ENCODE peak calls at places on chromosomes 12 and 14, in eight cellular contexts. One of them, this sample, is unnamed.

GRCh38 chr12:20404576-20405346 is 36.4 kb downstream of the PDE3A start:
- DNase-seq in SHP77: no peak
- DNase-seq in stimulated activated CD8-positive, alpha-beta memory T cell treated with anti-CD3 and anti-CD28 coated beads, Interleukin-7, amount 100 ng/mL, for 4 hours: no peak
- DNase-seq in glutamatergic neuron: no peak
- DNase-seq in mucosa of descending colon: no peak
- DNase-seq in anterior cingulate cortex: no peak
- DNase-seq in NCI-H1694 treated with DMSO at 0.1 percent for 48 hours: no peak
- DNase-seq in central memory CD8-positive, alpha-beta T cell: no peak
- DNase-seq in this sample: no peak

GRCh38 chr12:48947727-48948126 is 9.6 kb downstream of the ARF3 start:
- DNase-seq in mucosa of descending colon: no peak
- DNase-seq in SHP77: no peak
- DNase-seq in stimulated activated CD8-positive, alpha-beta memory T cell treated with anti-CD3 and anti-CD28 coated beads, Interleukin-7, amount 100 ng/mL, for 4 hours: no peak
- DNase-seq in central memory CD8-positive, alpha-beta T cell: no peak
- DNase-seq in glutamatergic neuron: no peak
- DNase-seq in anterior cingulate cortex: no peak
- DNase-seq in NCI-H1694 treated with DMSO at 0.1 percent for 48 hours: no peak
- DNase-seq in this sample: no peak

GRCh38 chr14:77580964-77581505 is 35.4 kb downstream of the SPTLC2 start:
- DNase-seq in central memory CD8-positive, alpha-beta T cell: no peak
- DNase-seq in glutamatergic neuron: no peak
- DNase-seq in anterior cingulate cortex: no peak
- DNase-seq in stimulated activated CD8-positive, alpha-beta memory T cell treated with anti-CD3 and anti-CD28 coated beads, Interleukin-7, amount 100 ng/mL, for 4 hours: no peak
- DNase-seq in mucosa of descending colon: no peak
- DNase-seq in SHP77: no peak
- DNase-seq in NCI-H1694 treated with DMSO at 0.1 percent for 48 hours: peak
- DNase-seq in this sample: peak

GRCh38 chr12:103530352-103530751 is 34.6 kb upstream of the C12orf42 start:
- DNase-seq in central memory CD8-positive, alpha-beta T cell: no peak
- DNase-seq in NCI-H1694 treated with DMSO at 0.1 percent for 48 hours: peak
- DNase-seq in SHP77: no peak
- DNase-seq in glutamatergic neuron: no peak
- DNase-seq in mucosa of descending colon: no peak
- DNase-seq in stimulated activated CD8-positive, alpha-beta memory T cell treated with anti-CD3 and anti-CD28 coated beads, Interleukin-7, amount 100 ng/mL, for 4 hours: no peak
- DNase-seq in anterior cingulate cortex: no peak
- DNase-seq in this sample: no peak

GRCh38 chr14:72909163-72909562 is 15.3 kb upstream of the DPF3 start:
- DNase-seq in SHP77: no peak
- DNase-seq in NCI-H1694 treated with DMSO at 0.1 percent for 48 hours: no peak
- DNase-seq in glutamatergic neuron: no peak
- DNase-seq in central memory CD8-positive, alpha-beta T cell: no peak
- DNase-seq in anterior cingulate cortex: no peak
- DNase-seq in stimulated activated CD8-positive, alpha-beta memory T cell treated with anti-CD3 and anti-CD28 coated beads, Interleukin-7, amount 100 ng/mL, for 4 hours: no peak
- DNase-seq in mucosa of descending colon: no peak
- DNase-seq in this sample: peak

GRCh38 chr12:77049767-77050353 is 15.5 kb downstream of the E2F7 start:
- DNase-seq in central memory CD8-positive, alpha-beta T cell: no peak
- DNase-seq in NCI-H1694 treated with DMSO at 0.1 percent for 48 hours: peak
- DNase-seq in stimulated activated CD8-positive, alpha-beta memory T cell treated with anti-CD3 and anti-CD28 coated beads, Interleukin-7, amount 100 ng/mL, for 4 hours: no peak
- DNase-seq in glutamatergic neuron: no peak
- DNase-seq in mucosa of descending colon: no peak
- DNase-seq in anterior cingulate cortex: no peak
- DNase-seq in SHP77: peak
- DNase-seq in this sample: peak

GRCh38 chr14:75273272-75274044 is 5.2 kb upstream of the FOS start:
- DNase-seq in stimulated activated CD8-positive, alpha-beta memory T cell treated with anti-CD3 and anti-CD28 coated beads, Interleukin-7, amount 100 ng/mL, for 4 hours: no peak
- DNase-seq in central memory CD8-positive, alpha-beta T cell: no peak
- DNase-seq in NCI-H1694 treated with DMSO at 0.1 percent for 48 hours: no peak
- DNase-seq in SHP77: no peak
- DNase-seq in mucosa of descending colon: no peak
- DNase-seq in glutamatergic neuron: no peak
- DNase-seq in anterior cingulate cortex: no peak
- DNase-seq in this sample: peak

GRCh38 chr12:87136330-87136976 is 880.3 kb upstream of the MGAT4C start:
- DNase-seq in SHP77: no peak
- DNase-seq in glutamatergic neuron: no peak
- DNase-seq in central memory CD8-positive, alpha-beta T cell: no peak
- DNase-seq in NCI-H1694 treated with DMSO at 0.1 percent for 48 hours: no peak
- DNase-seq in anterior cingulate cortex: no peak
- DNase-seq in stimulated activated CD8-positive, alpha-beta memory T cell treated with anti-CD3 and anti-CD28 coated beads, Interleukin-7, amount 100 ng/mL, for 4 hours: no peak
- DNase-seq in mucosa of descending colon: no peak
- DNase-seq in this sample: peak

GRCh38 chr12:129102233-129102632 is 249.0 kb downstream of the GLT1D1 start:
- DNase-seq in SHP77: no peak
- DNase-seq in stimulated activated CD8-positive, alpha-beta memory T cell treated with anti-CD3 and anti-CD28 coated beads, Interleukin-7, amount 100 ng/mL, for 4 hours: no peak
- DNase-seq in NCI-H1694 treated with DMSO at 0.1 percent for 48 hours: no peak
- DNase-seq in mucosa of descending colon: no peak
- DNase-seq in anterior cingulate cortex: no peak
- DNase-seq in glutamatergic neuron: no peak
- DNase-seq in central memory CD8-positive, alpha-beta T cell: no peak
- DNase-seq in this sample: no peak

GRCh38 chr12:87127272-87127671 is 871.1 kb upstream of the MGAT4C start:
- DNase-seq in glutamatergic neuron: no peak
- DNase-seq in anterior cingulate cortex: no peak
- DNase-seq in SHP77: no peak
- DNase-seq in mucosa of descending colon: no peak
- DNase-seq in central memory CD8-positive, alpha-beta T cell: no peak
- DNase-seq in stimulated activated CD8-positive, alpha-beta memory T cell treated with anti-CD3 and anti-CD28 coated beads, Interleukin-7, amount 100 ng/mL, for 4 hours: no peak
- DNase-seq in NCI-H1694 treated with DMSO at 0.1 percent for 48 hours: peak
- DNase-seq in this sample: peak

GRCh38 chr12:109606261-109607028 is 32.9 kb downstream of the MVK start:
- DNase-seq in anterior cingulate cortex: peak
- DNase-seq in stimulated activated CD8-positive, alpha-beta memory T cell treated with anti-CD3 and anti-CD28 coated beads, Interleukin-7, amount 100 ng/mL, for 4 hours: no peak
- DNase-seq in NCI-H1694 treated with DMSO at 0.1 percent for 48 hours: peak
- DNase-seq in central memory CD8-positive, alpha-beta T cell: no peak
- DNase-seq in glutamatergic neuron: peak
- DNase-seq in mucosa of descending colon: no peak
- DNase-seq in SHP77: peak
- DNase-seq in this sample: no peak

GRCh38 chr12:581321-581720 is 81.9 kb downstream of the NINJ2 start:
- DNase-seq in anterior cingulate cortex: no peak
- DNase-seq in glutamatergic neuron: no peak
- DNase-seq in SHP77: no peak
- DNase-seq in mucosa of descending colon: no peak
- DNase-seq in central memory CD8-positive, alpha-beta T cell: no peak
- DNase-seq in NCI-H1694 treated with DMSO at 0.1 percent for 48 hours: no peak
- DNase-seq in stimulated activated CD8-positive, alpha-beta memory T cell treated with anti-CD3 and anti-CD28 coated beads, Interleukin-7, amount 100 ng/mL, for 4 hours: no peak
- DNase-seq in this sample: no peak

GRCh38 chr14:95045836-95046430 is 111.4 kb downstream of the DICER1 start:
- DNase-seq in SHP77: no peak
- DNase-seq in central memory CD8-positive, alpha-beta T cell: no peak
- DNase-seq in stimulated activated CD8-positive, alpha-beta memory T cell treated with anti-CD3 and anti-CD28 coated beads, Interleukin-7, amount 100 ng/mL, for 4 hours: no peak
- DNase-seq in glutamatergic neuron: peak
- DNase-seq in mucosa of descending colon: no peak
- DNase-seq in NCI-H1694 treated with DMSO at 0.1 percent for 48 hours: no peak
- DNase-seq in anterior cingulate cortex: no peak
- DNase-seq in this sample: no peak

GRCh38 chr12:1845886-1846285 is 25.5 kb downstream of the LRTM2 start:
- DNase-seq in stimulated activated CD8-positive, alpha-beta memory T cell treated with anti-CD3 and anti-CD28 coated beads, Interleukin-7, amount 100 ng/mL, for 4 hours: no peak
- DNase-seq in anterior cingulate cortex: no peak
- DNase-seq in central memory CD8-positive, alpha-beta T cell: no peak
- DNase-seq in glutamatergic neuron: no peak
- DNase-seq in NCI-H1694 treated with DMSO at 0.1 percent for 48 hours: no peak
- DNase-seq in mucosa of descending colon: no peak
- DNase-seq in SHP77: no peak
- DNase-seq in this sample: no peak

GRCh38 chr12:128986957-128987356 is 133.7 kb downstream of the GLT1D1 start:
- DNase-seq in glutamatergic neuron: no peak
- DNase-seq in SHP77: no peak
- DNase-seq in stimulated activated CD8-positive, alpha-beta memory T cell treated with anti-CD3 and anti-CD28 coated beads, Interleukin-7, amount 100 ng/mL, for 4 hours: no peak
- DNase-seq in mucosa of descending colon: no peak
- DNase-seq in anterior cingulate cortex: no peak
- DNase-seq in central memory CD8-positive, alpha-beta T cell: no peak
- DNase-seq in NCI-H1694 treated with DMSO at 0.1 percent for 48 hours: no peak
- DNase-seq in this sample: no peak

GRCh38 chr14:31207287-31207745 is 277 bp downstream of the HECTD1 start:
- DNase-seq in NCI-H1694 treated with DMSO at 0.1 percent for 48 hours: no peak
- DNase-seq in glutamatergic neuron: no peak
- DNase-seq in central memory CD8-positive, alpha-beta T cell: no peak
- DNase-seq in anterior cingulate cortex: no peak
- DNase-seq in stimulated activated CD8-positive, alpha-beta memory T cell treated with anti-CD3 and anti-CD28 coated beads, Interleukin-7, amount 100 ng/mL, for 4 hours: no peak
- DNase-seq in SHP77: no peak
- DNase-seq in mucosa of descending colon: no peak
- DNase-seq in this sample: no peak

GRCh38 chr12:65827827-65828231 is 3.5 kb downstream of the HMGA2 start:
- DNase-seq in glutamatergic neuron: no peak
- DNase-seq in NCI-H1694 treated with DMSO at 0.1 percent for 48 hours: no peak
- DNase-seq in mucosa of descending colon: no peak
- DNase-seq in central memory CD8-positive, alpha-beta T cell: no peak
- DNase-seq in stimulated activated CD8-positive, alpha-beta memory T cell treated with anti-CD3 and anti-CD28 coated beads, Interleukin-7, amount 100 ng/mL, for 4 hours: no peak
- DNase-seq in anterior cingulate cortex: no peak
- DNase-seq in SHP77: no peak
- DNase-seq in this sample: peak

GRCh38 chr12:6524648-6525047 is 9.7 kb upstream of the GAPDH start:
- DNase-seq in stimulated activated CD8-positive, alpha-beta memory T cell treated with anti-CD3 and anti-CD28 coated beads, Interleukin-7, amount 100 ng/mL, for 4 hours: no peak
- DNase-seq in anterior cingulate cortex: no peak
- DNase-seq in glutamatergic neuron: no peak
- DNase-seq in mucosa of descending colon: no peak
- DNase-seq in NCI-H1694 treated with DMSO at 0.1 percent for 48 hours: no peak
- DNase-seq in central memory CD8-positive, alpha-beta T cell: no peak
- DNase-seq in SHP77: no peak
- DNase-seq in this sample: no peak

GRCh38 chr14:67514650-67515385 is 18.3 kb upstream of the PLEKHH1 start:
- DNase-seq in SHP77: no peak
- DNase-seq in stimulated activated CD8-positive, alpha-beta memory T cell treated with anti-CD3 and anti-CD28 coated beads, Interleukin-7, amount 100 ng/mL, for 4 hours: no peak
- DNase-seq in anterior cingulate cortex: no peak
- DNase-seq in mucosa of descending colon: peak
- DNase-seq in NCI-H1694 treated with DMSO at 0.1 percent for 48 hours: no peak
- DNase-seq in central memory CD8-positive, alpha-beta T cell: peak
- DNase-seq in glutamatergic neuron: peak
- DNase-seq in this sample: peak

GRCh38 chr12:88577537-88577936 is 2.7 kb downstream of the KITLG start:
- DNase-seq in mucosa of descending colon: no peak
- DNase-seq in anterior cingulate cortex: no peak
- DNase-seq in SHP77: peak
- DNase-seq in NCI-H1694 treated with DMSO at 0.1 percent for 48 hours: no peak
- DNase-seq in glutamatergic neuron: no peak
- DNase-seq in central memory CD8-positive, alpha-beta T cell: no peak
- DNase-seq in stimulated activated CD8-positive, alpha-beta memory T cell treated with anti-CD3 and anti-CD28 coated beads, Interleukin-7, amount 100 ng/mL, for 4 hours: no peak
- DNase-seq in this sample: peak

GRCh38 chr14:33943081-33943480 is 7.8 kb downstream of the EGLN3 start:
- DNase-seq in central memory CD8-positive, alpha-beta T cell: no peak
- DNase-seq in SHP77: peak
- DNase-seq in glutamatergic neuron: no peak
- DNase-seq in NCI-H1694 treated with DMSO at 0.1 percent for 48 hours: peak
- DNase-seq in anterior cingulate cortex: no peak
- DNase-seq in mucosa of descending colon: peak
- DNase-seq in stimulated activated CD8-positive, alpha-beta memory T cell treated with anti-CD3 and anti-CD28 coated beads, Interleukin-7, amount 100 ng/mL, for 4 hours: no peak
- DNase-seq in this sample: no peak

GRCh38 chr12:81089412-81089811 is 11.5 kb downstream of the ACSS3 start:
- DNase-seq in central memory CD8-positive, alpha-beta T cell: no peak
- DNase-seq in SHP77: no peak
- DNase-seq in anterior cingulate cortex: no peak
- DNase-seq in glutamatergic neuron: no peak
- DNase-seq in stimulated activated CD8-positive, alpha-beta memory T cell treated with anti-CD3 and anti-CD28 coated beads, Interleukin-7, amount 100 ng/mL, for 4 hours: no peak
- DNase-seq in mucosa of descending colon: no peak
- DNase-seq in NCI-H1694 treated with DMSO at 0.1 percent for 48 hours: no peak
- DNase-seq in this sample: no peak

GRCh38 chr12:25529738-25530137 is 23.3 kb downstream of the LMNTD1 start:
- DNase-seq in mucosa of descending colon: no peak
- DNase-seq in NCI-H1694 treated with DMSO at 0.1 percent for 48 hours: no peak
- DNase-seq in SHP77: no peak
- DNase-seq in central memory CD8-positive, alpha-beta T cell: no peak
- DNase-seq in glutamatergic neuron: no peak
- DNase-seq in anterior cingulate cortex: no peak
- DNase-seq in stimulated activated CD8-positive, alpha-beta memory T cell treated with anti-CD3 and anti-CD28 coated beads, Interleukin-7, amount 100 ng/mL, for 4 hours: no peak
- DNase-seq in this sample: peak

GRCh38 chr12:20885116-20885515 is 74.6 kb downstream of the SLCO1B3 start:
- DNase-seq in SHP77: no peak
- DNase-seq in glutamatergic neuron: no peak
- DNase-seq in central memory CD8-positive, alpha-beta T cell: no peak
- DNase-seq in stimulated activated CD8-positive, alpha-beta memory T cell treated with anti-CD3 and anti-CD28 coated beads, Interleukin-7, amount 100 ng/mL, for 4 hours: no peak
- DNase-seq in mucosa of descending colon: no peak
- DNase-seq in NCI-H1694 treated with DMSO at 0.1 percent for 48 hours: no peak
- DNase-seq in anterior cingulate cortex: no peak
- DNase-seq in this sample: no peak

GRCh38 chr12:57237653-57237951 is 8.1 kb downstream of the SHMT2 start:
- DNase-seq in anterior cingulate cortex: no peak
- DNase-seq in NCI-H1694 treated with DMSO at 0.1 percent for 48 hours: no peak
- DNase-seq in stimulated activated CD8-positive, alpha-beta memory T cell treated with anti-CD3 and anti-CD28 coated beads, Interleukin-7, amount 100 ng/mL, for 4 hours: no peak
- DNase-seq in mucosa of descending colon: no peak
- DNase-seq in glutamatergic neuron: no peak
- DNase-seq in SHP77: no peak
- DNase-seq in central memory CD8-positive, alpha-beta T cell: no peak
- DNase-seq in this sample: no peak

GRCh38 chr14:103697601-103698379 is 17.5 kb downstream of the XRCC3 start:
- DNase-seq in NCI-H1694 treated with DMSO at 0.1 percent for 48 hours: no peak
- DNase-seq in SHP77: no peak
- DNase-seq in anterior cingulate cortex: no peak
- DNase-seq in mucosa of descending colon: peak
- DNase-seq in glutamatergic neuron: no peak
- DNase-seq in stimulated activated CD8-positive, alpha-beta memory T cell treated with anti-CD3 and anti-CD28 coated beads, Interleukin-7, amount 100 ng/mL, for 4 hours: no peak
- DNase-seq in central memory CD8-positive, alpha-beta T cell: no peak
- DNase-seq in this sample: no peak

GRCh38 chr12:54060174-54060974 is 6.7 kb downstream of the HOXC4 start:
- DNase-seq in anterior cingulate cortex: no peak
- DNase-seq in central memory CD8-positive, alpha-beta T cell: no peak
- DNase-seq in NCI-H1694 treated with DMSO at 0.1 percent for 48 hours: no peak
- DNase-seq in mucosa of descending colon: no peak
- DNase-seq in SHP77: no peak
- DNase-seq in stimulated activated CD8-positive, alpha-beta memory T cell treated with anti-CD3 and anti-CD28 coated beads, Interleukin-7, amount 100 ng/mL, for 4 hours: no peak
- DNase-seq in glutamatergic neuron: no peak
- DNase-seq in this sample: no peak